ENCODE peak calls at places on chromosomes 2 and 18, in seven cellular contexts. A, J, D, P, Y, O and I are unnamed samples.

GRCh38 chr2:236641051-236641450 is 71.4 kb downstream of the ACKR3 start:
- DNase-seq in A (peak; percentile 75), J (no peak), D (no peak), P (no peak), Y (no peak), O (no peak), I (no peak)

GRCh38 chr2:134372611-134373131 is 118.8 kb downstream of the MGAT5 start:
- DNase-seq in A (no peak), J (peak; percentile 82), D (no peak), P (peak; percentile 61), Y (peak; percentile 91), O (no peak), I (peak; percentile 76)

GRCh38 chr18:8929381-8929780 is 173.1 kb upstream of the NDUFV2 start:
- DNase-seq in A (no peak), J (peak; percentile 72), D (no peak), P (no peak), Y (no peak), O (no peak), I (no peak)

GRCh38 chr2:11802782-11803191 is 56.4 kb downstream of the LPIN1 start:
- DNase-seq in A (peak; percentile 82), J (peak; percentile 29), D (no peak), P (no peak), Y (peak; percentile 85), O (no peak), I (no peak)

GRCh38 chr2:206983156-206983875 is 44.0 kb downstream of the CPO start:
- DNase-seq in A (no peak), J (peak; percentile 24), D (no peak), P (no peak), Y (peak; percentile 50), O (no peak), I (no peak)

GRCh38 chr2:20231632-20232031 is 6.7 kb upstream of the SDC1 start:
- DNase-seq in A (peak; percentile 90), J (no peak), D (no peak), P (no peak), Y (no peak), O (peak; percentile 90), I (peak; percentile 99)

GRCh38 chr18:365651-366050 is 97.8 kb upstream of the THOC1 start:
- DNase-seq in A (no peak), J (peak; percentile 6), D (no peak), P (no peak), Y (no peak), O (no peak), I (no peak)

GRCh38 chr2:241410739-241411176 is 54.7 kb downstream of the FARP2 start:
- DNase-seq in A (no peak), J (peak; percentile 77), D (no peak), P (peak; percentile 60), Y (peak; percentile 48), O (no peak), I (peak; percentile 40)

GRCh38 chr18:5620284-5620683 is 76.5 kb upstream of the EPB41L3 start:
- DNase-seq in A (no peak), J (no peak), D (no peak), P (no peak), Y (peak; percentile 56), O (no peak), I (peak; percentile 44)

GRCh38 chr2:23602113-23602512 is 217.1 kb downstream of the KLHL29 start:
- DNase-seq in A (no peak), J (peak; percentile 88), D (no peak), P (no peak), Y (peak; percentile 68), O (peak; percentile 55), I (peak; percentile 73)

GRCh38 chr2:85058619-85058941 is 74.6 kb upstream of the TCF7L1 start:
- DNase-seq in A (no peak), J (no peak), D (no peak), P (no peak), Y (no peak), O (no peak), I (peak; percentile 25)

GRCh38 chr2:215637658-215638057 is 201.8 kb upstream of the FN1 start:
- DNase-seq in A (no peak), J (no peak), D (no peak), P (no peak), Y (no peak), O (no peak), I (no peak)

GRCh38 chr2:46818141-46818552 is 97.5 kb downstream of the MCFD2 start:
- DNase-seq in A (peak; percentile 96), J (no peak), D (peak; percentile 75), P (no peak), Y (peak; percentile 39), O (peak; percentile 26), I (no peak)

GRCh38 chr2:215745316-215745715 is 268.0 kb downstream of the MREG start:
- DNase-seq in A (no peak), J (no peak), D (no peak), P (no peak), Y (no peak), O (no peak), I (no peak)

GRCh38 chr2:48268671-48269070 is 261.3 kb upstream of the STON1 start:
- DNase-seq in A (no peak), J (no peak), D (no peak), P (no peak), Y (no peak), O (no peak), I (no peak)

GRCh38 chr18:60090170-60090569 is 190.4 kb downstream of the PMAIP1 start:
- DNase-seq in A (no peak), J (no peak), D (no peak), P (no peak), Y (peak; percentile 11), O (no peak), I (peak; percentile 14)

GRCh38 chr18:57970356-57971095 is 73.5 kb upstream of the NEDD4L start:
- DNase-seq in A (no peak), J (no peak), D (no peak), P (no peak), Y (no peak), O (no peak), I (no peak)

GRCh38 chr2:197626965-197627629 is 48.3 kb downstream of the RFTN2 start:
- DNase-seq in A (no peak), J (no peak), D (no peak), P (no peak), Y (no peak), O (no peak), I (no peak)

GRCh38 chr2:156215656-156216055 is 116.9 kb downstream of the NR4A2 start:
- DNase-seq in A (no peak), J (no peak), D (no peak), P (no peak), Y (no peak), O (no peak), I (peak; percentile 50)

GRCh38 chr2:48144777-48145176 is 238.5 kb upstream of the FBXO11 start:
- DNase-seq in A (no peak), J (no peak), D (no peak), P (no peak), Y (peak; percentile 11), O (no peak), I (peak; percentile 29)

GRCh38 chr2:133710613-133711012 is 142.3 kb upstream of the NCKAP5 start:
- DNase-seq in A (no peak), J (peak; percentile 50), D (no peak), P (no peak), Y (no peak), O (no peak), I (peak; percentile 64)

GRCh38 chr2:182372661-182373060 is 54.2 kb downstream of the PDE1A start:
- DNase-seq in A (no peak), J (peak; percentile 82), D (no peak), P (no peak), Y (peak; percentile 84), O (peak; percentile 46), I (peak; percentile 94)

GRCh38 chr2:109679627-109680026 is 65.5 kb downstream of the SOWAHC start:
- DNase-seq in A (peak; percentile 32), J (no peak), D (no peak), P (no peak), Y (no peak), O (no peak), I (no peak)

GRCh38 chr2:39434233-39434897 is 2.7 kb downstream of the MAP4K3 start:
- DNase-seq in A (no peak), J (no peak), D (no peak), P (no peak), Y (peak; percentile 22), O (no peak), I (no peak)

GRCh38 chr2:179720173-179720772 is 141.1 kb downstream of the ZNF385B start:
- DNase-seq in A (no peak), J (no peak), D (no peak), P (no peak), Y (no peak), O (no peak), I (no peak)

GRCh38 chr2:162524192-162524591 is 180.3 kb downstream of the GCA start:
- DNase-seq in A (no peak), J (no peak), D (no peak), P (no peak), Y (no peak), O (no peak), I (peak; percentile 40)

DNA sequence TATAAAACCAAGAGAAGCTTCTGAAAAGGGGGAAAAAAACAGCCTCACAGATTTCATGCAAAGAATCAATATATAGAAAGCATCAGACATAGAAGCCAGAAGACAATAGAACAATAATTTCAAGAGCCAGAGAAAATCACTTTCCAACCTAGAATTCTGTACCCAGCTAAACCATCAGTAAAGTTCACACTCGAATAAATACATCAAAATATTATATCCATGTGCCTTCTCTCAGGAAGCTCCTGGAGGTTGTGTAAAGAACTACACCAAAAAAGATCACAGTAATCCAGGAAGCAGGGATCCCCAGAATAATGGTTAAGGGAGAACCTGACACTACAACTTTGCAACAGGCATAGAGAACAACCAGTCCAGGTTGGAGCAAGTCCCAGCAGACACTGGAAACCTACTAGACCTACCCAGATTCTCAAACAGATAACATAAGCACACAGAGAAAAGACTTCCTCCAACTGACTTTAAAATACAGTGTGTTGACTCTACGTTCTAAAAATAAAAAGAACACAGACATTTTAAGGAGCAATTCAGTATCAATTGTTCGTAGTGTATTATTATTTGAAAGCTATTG is 401.9 kb upstream of the HS6ST1 start:
- DNase-seq in A (peak; percentile 2), J (no peak), D (no peak), P (no peak), Y (no peak), O (no peak), I (no peak)
- TF ChIP-seq CTCF in A (no peak), J (no peak), D (no peak), P (no peak), Y (peak; percentile 25), O (no peak), I (no peak)

GRCh38 chr2:38284971-38285370 is 92.1 kb downstream of the ATL2 start:
- DNase-seq in A (no peak), J (no peak), D (no peak), P (no peak), Y (no peak), O (peak; percentile 18), I (no peak)
- H3K4me3 ChIP-seq in A (no peak overlapping the region), J (no peak overlapping the region), D (no peak overlapping the region), P (no peak overlapping the region), Y (no peak overlapping the region), O (no peak overlapping the region), I (no peak overlapping the region)

DNA sequence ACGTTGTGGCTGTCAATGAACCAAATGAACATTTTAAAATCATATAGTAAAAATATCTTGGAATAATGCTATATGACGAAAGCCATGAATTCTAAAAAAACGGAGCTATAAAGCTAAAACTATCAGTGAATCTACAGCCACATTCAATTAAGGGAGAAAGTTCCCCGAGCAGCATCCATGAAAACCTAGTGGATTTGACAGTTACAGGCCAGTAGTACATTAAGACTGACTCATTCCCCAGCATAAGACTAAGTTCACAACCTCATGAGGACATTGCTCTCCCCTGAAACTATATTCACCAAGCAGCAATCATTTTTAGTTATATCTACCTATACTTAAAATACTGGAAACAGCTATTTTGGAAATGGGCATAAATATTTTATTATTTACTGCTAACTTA is 36.6 kb downstream of the KIDINS220 start:
- DNase-seq in A (no peak), J (no peak), D (no peak), P (no peak), Y (no peak), O (no peak), I (no peak)
- TF ChIP-seq CTCF in A (no peak), J (no peak), D (no peak), P (no peak), Y (no peak), O (no peak), I (no peak)

GRCh38 chr2:238855299-238855698 is 7.4 kb downstream of the TWIST2 start:
- DNase-seq in A (peak; percentile 58), J (no peak), D (no peak), P (no peak), Y (no peak), O (no peak), I (no peak)
- H3K4me3 ChIP-seq in A (no peak overlapping the region), J (peak overlapping the region; percentile 83), D (peak overlapping the region; percentile 48), P (no peak overlapping the region), Y (peak overlapping the region; percentile 94), O (no peak overlapping the region), I (no peak overlapping the region)